ENCODE peak calls at places on chromosome 2, in ten cellular contexts. F is Peyer's patch; A is tibial artery; J is CD8-positive, alpha-beta T cell; V is left lung; Y is ovary; C is Calu3; R is thyroid gland; P is H9; X is mammary epithelial cell. H is an unnamed sample.

GRCh38 chr2:36663851-36664715 is 32.4 kb upstream of the VIT start:
- DNase-seq in F (no peak), A (no peak), J (no peak), P (peak; percentile 36), X (peak; percentile 49), V (no peak), C (peak; percentile 45), R (no peak), Y (no peak), H (peak; percentile 90)

GRCh38 chr2:112884869-112885502 is 26.0 kb upstream of the IL37 start:
- DNase-seq in V (peak; percentile 80), F (peak; percentile 61), Y (no peak), R (peak; percentile 3), C (peak; percentile 86), X (peak; percentile 44), J (peak; percentile 66), P (peak; percentile 84), A (no peak), H (peak; percentile 12)

GRCh38 chr2:46942143-46942526 is 26.5 kb upstream of the MCFD2 start:
- DNase-seq in A (peak; percentile 62), J (peak; percentile 74), F (peak; percentile 68), Y (no peak), R (peak; percentile 70), X (peak; percentile 78), C (peak; percentile 25), V (peak; percentile 90), P (no peak), H (peak; percentile 43)

GRCh38 chr2:173401716-173402326 is 47.1 kb downstream of the CDCA7 start:
- DNase-seq in R (no peak), Y (no peak), C (no peak), J (no peak), F (no peak), V (no peak), X (peak; percentile 44), P (no peak), A (no peak), H (no peak)

GRCh38 chr2:219247678-219248642 is 2.7 kb downstream of the STK16 start:
- DNase-seq in J (peak; percentile 68), X (no peak), A (no peak), C (no peak), P (no peak), Y (no peak), V (no peak), R (no peak), F (no peak), H (no peak)

GRCh38 chr2:202064206-202064880 is 8.7 kb upstream of the KIAA2012 start:
- DNase-seq in R (peak; percentile 76), V (no peak), J (no peak), C (no peak), X (peak; percentile 70), Y (no peak), A (no peak), P (peak; percentile 53), F (no peak), H (peak; percentile 85)

GRCh38 chr2:217277646-217278048 is 417.8 kb upstream of the TNP1 start:
- DNase-seq in V (no peak), R (no peak), J (no peak), A (no peak), F (no peak), X (peak; percentile 92), Y (no peak), C (peak; percentile 59), P (no peak), H (peak; percentile 92)

GRCh38 chr2:227164745-227165350 is 424 bp downstream of the COL4A3 start:
- DNase-seq in R (peak; percentile 77), P (peak; percentile 55), Y (peak; percentile 30), F (no peak), X (no peak), C (peak; percentile 49), A (no peak), J (no peak), V (peak; percentile 75), H (no peak)

DNA sequence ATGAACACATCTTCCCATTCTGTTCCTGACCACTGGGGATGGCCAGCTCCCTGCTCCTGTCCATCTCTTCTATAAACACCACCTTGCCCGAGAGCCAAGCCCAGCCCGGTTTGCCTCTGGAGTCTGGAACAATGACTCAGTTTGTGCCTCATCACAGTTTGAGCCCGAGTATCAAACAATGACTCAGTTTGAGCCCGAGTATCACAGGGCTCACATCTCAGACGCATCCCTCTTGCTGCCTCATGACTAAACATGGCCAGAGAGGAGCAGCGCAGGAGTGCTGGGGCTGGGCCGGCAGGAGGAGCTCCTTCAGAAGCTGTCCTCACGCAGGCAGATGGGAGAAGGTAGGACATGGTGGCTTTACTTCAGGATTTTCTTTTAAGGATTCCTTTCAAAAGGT is 68.7 kb downstream of the PXDN start:
- DNase-seq in X (peak; percentile 99), R (no peak), P (no peak), F (no peak), V (no peak), J (no peak), Y (peak; percentile 57), A (peak; percentile 75), C (no peak), H (peak; percentile 88)
- TF ChIP-seq CTCF in X (peak; percentile 62), R (no peak), P (no peak), F (no peak), V (no peak), J (no peak), Y (peak; percentile 16), A (no peak), C (no peak), H (peak; percentile 86)

GRCh38 chr2:139791330-139791729 is 1011.1 kb upstream of the NXPH2 start:
- DNase-seq in R (no peak), V (no peak), J (no peak), A (no peak), X (no peak), F (no peak), P (no peak), C (no peak), Y (no peak), H (no peak)

GRCh38 chr2:139790807-139791206 is 1010.6 kb upstream of the NXPH2 start:
- DNase-seq in Y (no peak), A (no peak), X (peak; percentile 21), F (no peak), C (no peak), P (no peak), R (no peak), V (no peak), J (no peak), H (peak; percentile 51)
- TF ChIP-seq CTCF in Y (no peak), A (no peak), X (peak; percentile 12), F (no peak), C (no peak), P (peak; percentile 58), R (peak; percentile 12), V (no peak), J (no peak), H (no peak)

GRCh38 chr2:164711246-164712138 is 90.2 kb upstream of the GRB14 start:
- DNase-seq in C (peak; percentile 11), R (no peak), X (no peak), P (no peak), J (no peak), V (no peak), F (no peak), A (no peak), Y (no peak), H (no peak)

GRCh38 chr2:164721425-164721824 is 100.1 kb upstream of the GRB14 start:
- DNase-seq in V (no peak), F (no peak), J (no peak), X (no peak), A (no peak), Y (no peak), R (no peak), P (no peak), C (no peak), H (peak; percentile 61)

GRCh38 chr2:164719996-164720941 is 99.0 kb upstream of the GRB14 start:
- DNase-seq in P (no peak), C (no peak), F (no peak), A (no peak), V (no peak), J (no peak), Y (no peak), X (peak; percentile 69), R (peak; percentile 39), H (peak; percentile 57)

GRCh38 chr2:164714471-164714870 is 93.2 kb upstream of the GRB14 start:
- DNase-seq in F (no peak), J (no peak), A (no peak), X (no peak), V (no peak), R (no peak), Y (no peak), P (no peak), C (no peak), H (no peak)

DNA sequence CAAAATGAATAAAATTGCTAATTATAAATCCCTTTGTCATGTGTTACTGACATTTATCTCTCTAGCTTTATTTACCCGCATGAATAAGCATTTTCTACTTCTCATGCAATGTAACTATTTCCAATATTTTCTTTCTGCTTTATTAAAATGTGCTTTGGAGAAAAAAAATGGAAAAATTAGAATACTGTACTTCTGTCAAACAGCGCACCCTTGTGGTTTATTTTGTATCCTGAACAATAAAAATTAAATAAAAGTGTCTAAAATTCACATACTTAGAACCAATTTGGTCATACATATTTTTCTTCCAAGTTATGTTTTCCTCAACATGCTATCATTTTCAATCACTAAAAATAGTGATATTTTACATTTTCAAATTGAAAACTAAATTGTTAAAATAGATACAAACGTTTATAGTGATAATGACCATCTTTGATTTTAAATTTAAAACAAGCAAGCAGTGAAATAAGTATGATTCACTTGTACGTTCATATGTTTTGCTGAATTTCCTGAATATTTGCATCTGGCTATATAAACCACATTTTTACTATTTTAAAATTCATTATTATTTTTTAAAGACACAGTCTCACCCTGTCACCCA is 95.8 kb upstream of the GRB14 start:
- DNase-seq in P (no peak), X (no peak), C (peak; percentile 28), A (no peak), F (no peak), R (no peak), J (no peak), V (no peak), Y (no peak), H (peak; percentile 72)
- TF ChIP-seq CTCF in P (peak; percentile 83), X (peak; percentile 59), C (peak; percentile 41), A (peak; percentile 58), F (peak; percentile 63), R (peak; percentile 35), J (peak; percentile 38), V (no peak), Y (peak; percentile 31), H (peak; percentile 36)

GRCh38 chr2:240704651-240705050 is 13.0 kb downstream of the AQP12A start:
- DNase-seq in R (no peak), P (no peak), A (no peak), X (no peak), J (no peak), C (no peak), V (peak; percentile 66), Y (no peak), F (no peak), H (no peak)
- TF ChIP-seq CTCF in R (no peak), P (no peak), A (no peak), X (no peak), J (no peak), C (no peak), V (no peak), Y (no peak), F (no peak), H (no peak)